ENCODE peak calls at places on chromosomes 11 and 22, in four cellular contexts. A, P, B and D are unnamed samples.

GRCh38 chr11:12187399-12187798 is 77.0 kb downstream of the MICAL2 start:
- DNase-seq in A (no peak), P (peak; percentile 75), B (no peak), D (no peak)

GRCh38 chr22:36871669-36872081 is 10.9 kb downstream of the NCF4 start:
- DNase-seq in A (no peak), P (no peak), B (no peak), D (no peak)

GRCh38 chr11:57482782-57483569 is 22.6 kb downstream of the RTN4RL2 start:
- DNase-seq in A (no peak), P (peak; percentile 74), B (peak; percentile 47), D (no peak)

GRCh38 chr22:25161916-25162530 is 37.6 kb upstream of the CRYBB3 start:
- DNase-seq in A (no peak), P (no peak), B (peak; percentile 29), D (no peak)

GRCh38 chr11:73323464-73323863 is 15.4 kb downstream of the ARHGEF17 start:
- DNase-seq in A (peak; percentile 87), P (peak; percentile 80), B (peak; percentile 85), D (no peak)

GRCh38 chr11:110289472-110289871 is 6.9 kb downstream of the RDX start:
- DNase-seq in A (no peak), P (no peak), B (no peak), D (no peak)

GRCh38 chr11:69161117-69161407 is 5.3 kb downstream of the SMIM38 start:
- DNase-seq in A (no peak), P (no peak), B (no peak), D (no peak)

GRCh38 chr11:82994615-82995014 is 77.1 kb downstream of the RAB30 start:
- DNase-seq in A (no peak), P (no peak), B (no peak), D (no peak)

GRCh38 chr22:45239378-45240136 is 1.1 kb downstream of the KIAA0930 start:
- DNase-seq in A (no peak), P (no peak), B (no peak), D (peak; percentile 48)

GRCh38 chr11:46369458-46370152 is 11.9 kb upstream of the MDK start:
- DNase-seq in A (no peak), P (peak; percentile 88), B (no peak), D (peak; percentile 82)

GRCh38 chr11:121814962-121815361 is 301.1 kb downstream of the BLID start:
- DNase-seq in A (no peak), P (no peak), B (no peak), D (no peak)

GRCh38 chr11:17378655-17379054 is 9.8 kb downstream of the KCNJ11 start:
- DNase-seq in A (no peak), P (no peak), B (no peak), D (no peak)

GRCh38 chr11:45500457-45500856 is 165.0 kb downstream of the CHST1 start:
- DNase-seq in A (no peak), P (no peak), B (no peak), D (no peak)

GRCh38 chr11:59475176-59475575 is 2.1 kb downstream of the OR4D10 start:
- DNase-seq in A (no peak), P (no peak), B (no peak), D (no peak)

GRCh38 chr22:38935023-38935422 is 22.4 kb upstream of the APOBEC3A start:
- DNase-seq in A (peak; percentile 85), P (no peak), B (no peak), D (no peak)

GRCh38 chr22:49694462-49695260 is 133.0 kb downstream of the BRD1 start:
- DNase-seq in A (no peak), P (no peak), B (no peak), D (no peak)

GRCh38 chr11:10201343-10201742 is 92.7 kb downstream of the SBF2 start:
- DNase-seq in A (no peak), P (no peak), B (no peak), D (no peak)

DNA sequence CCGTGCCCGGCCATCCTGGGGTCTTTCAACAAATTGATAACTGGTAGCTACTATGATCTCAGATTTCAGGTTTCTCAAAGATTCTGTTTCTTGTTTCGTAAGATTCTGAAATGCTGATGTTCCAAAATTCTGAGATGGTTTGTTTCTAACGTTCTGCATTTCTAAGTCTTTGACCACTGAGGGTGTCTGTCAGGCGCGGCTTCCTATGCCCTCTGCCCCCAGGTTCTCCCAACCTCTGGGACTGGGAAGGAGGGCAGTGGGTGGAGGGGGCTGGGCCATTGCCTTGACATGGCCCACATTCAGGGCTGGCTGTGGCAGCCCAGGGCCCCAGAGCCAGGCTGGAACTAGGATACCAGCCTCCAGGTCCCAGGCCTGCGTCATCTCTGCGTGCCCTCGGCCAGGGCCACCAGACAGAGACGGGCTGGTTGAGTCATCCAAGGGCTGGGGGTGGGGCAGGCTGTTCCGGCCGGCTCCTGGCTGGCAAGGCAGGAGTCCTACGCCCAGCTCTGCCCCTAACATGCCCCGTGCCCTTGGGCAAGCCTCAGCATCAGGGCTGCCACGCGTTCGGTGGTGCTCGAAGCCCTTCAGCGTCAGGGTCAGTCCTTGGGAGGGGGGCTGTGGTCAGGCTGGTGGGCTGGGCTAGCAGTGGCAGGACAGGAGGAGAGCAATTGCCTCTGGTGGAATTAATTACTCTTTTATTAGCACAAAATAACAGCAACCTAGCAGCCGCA is 5.2 kb downstream of the TMEM134 start:
- DNase-seq in A (peak; percentile 91), P (no peak), B (peak; percentile 83), D (no peak)
- H3K4me3 ChIP-seq in A (peak overlapping the region; percentile 46), P (no peak overlapping the region), B (peak overlapping the region; percentile 64), D (peak overlapping the region; percentile 68)

GRCh38 chr11:62459080-62459479 is 40.2 kb downstream of the SCGB1A1 start:
- DNase-seq in A (no peak), P (no peak), B (no peak), D (no peak)
- H3K27ac ChIP-seq in A (peak overlapping the region; percentile 38), P (no peak overlapping the region), B (no peak overlapping the region), D (no peak overlapping the region)

GRCh38 chr11:79232346-79232745 is 208.5 kb downstream of the TENM4 start:
- DNase-seq in A (no peak), P (no peak), B (no peak), D (no peak)
- H3K4me3 ChIP-seq in A (no peak overlapping the region), P (no peak overlapping the region), B (no peak overlapping the region), D (no peak overlapping the region)

GRCh38 chr11:120391297-120391696 is 55.1 kb downstream of the ARHGEF12 start:
- DNase-seq in A (no peak), P (peak; percentile 19), B (no peak), D (no peak)

GRCh38 chr11:120392791-120393190 is 56.6 kb downstream of the ARHGEF12 start:
- DNase-seq in A (no peak), P (no peak), B (no peak), D (no peak)

GRCh38 chr11:120392299-120392698 is 56.1 kb downstream of the ARHGEF12 start:
- DNase-seq in A (no peak), P (no peak), B (no peak), D (no peak)

GRCh38 chr11:120390585-120390922 is 54.3 kb downstream of the ARHGEF12 start:
- DNase-seq in A (no peak), P (no peak), B (no peak), D (no peak)

DNA sequence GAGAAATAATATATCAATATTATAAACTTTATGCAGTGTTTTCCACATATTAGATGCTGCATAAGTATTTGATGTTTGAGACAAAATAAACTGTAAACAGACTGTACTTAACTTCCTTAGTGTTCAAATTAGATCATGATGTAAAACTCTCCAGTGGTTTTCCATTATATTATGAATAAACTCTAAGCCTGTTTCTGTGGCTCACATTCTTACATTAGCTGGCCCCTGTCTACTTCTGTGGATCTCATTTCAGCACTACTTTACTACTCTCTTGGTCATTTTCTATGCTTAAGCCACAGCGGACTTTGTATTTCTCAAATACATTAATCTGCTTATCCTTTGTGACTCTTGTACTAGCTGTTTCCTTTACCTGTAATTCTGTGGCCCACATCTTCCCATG is 55.6 kb downstream of the ARHGEF12 start:
- DNase-seq in A (no peak), P (no peak), B (no peak), D (no peak)
- H3K27ac ChIP-seq in A (no peak overlapping the region), P (no peak overlapping the region), B (peak overlapping the region; percentile 66), D (no peak overlapping the region)

DNA sequence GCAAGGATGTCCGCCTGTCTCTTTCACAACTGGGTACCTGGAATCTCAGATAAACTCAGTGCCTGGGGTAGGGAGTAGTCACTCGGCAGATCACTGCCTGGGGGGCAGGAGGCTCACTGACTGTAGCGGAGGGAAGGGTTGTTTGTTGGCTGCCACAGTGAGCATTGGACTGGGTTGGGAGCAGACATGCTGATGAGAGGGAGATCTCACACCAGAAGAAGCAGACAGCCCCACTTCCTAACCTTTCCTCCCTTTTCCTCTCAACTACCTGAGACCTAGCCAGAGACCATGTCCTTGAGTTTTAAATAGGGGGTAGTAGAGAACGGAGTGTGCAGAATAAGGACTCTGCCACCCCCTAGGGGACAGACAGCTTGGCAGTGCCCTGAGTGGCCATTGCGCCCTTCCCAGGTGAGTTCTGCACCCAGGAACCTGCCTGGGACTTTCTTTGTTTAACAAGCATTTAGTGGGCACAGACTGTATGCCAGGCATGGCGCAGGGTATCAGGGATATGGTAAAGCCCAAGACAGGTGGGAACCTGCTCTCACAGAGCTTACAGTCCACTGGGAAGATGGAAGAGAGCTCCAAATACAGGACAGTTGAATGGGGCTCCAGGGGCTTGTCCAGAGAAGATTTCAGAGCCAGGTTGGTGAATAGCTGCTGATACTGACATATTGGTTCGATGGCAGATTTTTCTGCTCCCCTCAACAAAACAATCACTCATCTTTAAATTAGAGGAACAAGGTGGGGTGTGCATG is 115.7 kb upstream of the NNMT start:
- DNase-seq in A (peak; percentile 79), P (peak; percentile 48), B (peak; percentile 30), D (peak; percentile 51)
- H3K4me3 ChIP-seq in A (peak overlapping the region; percentile 47), P (no peak overlapping the region), B (peak overlapping the region; percentile 42), D (no peak overlapping the region)